ENCODE peak calls at places on chromosomes 13 and 19, in four cellular contexts. D is activated CD4-positive, alpha-beta T cell treated with anti-CD3 and anti-CD28 coated beads for 24 hours; E is H7; T is choroid plexus epithelial cell. J is an unnamed sample.

GRCh38 chr13:67299072-67299635 is 69.0 kb upstream of the PCDH9 start:
- DNase-seq in E (no peak), T (peak; percentile 89), D (no peak), J (peak; percentile 86)

GRCh38 chr13:26062853-26063444 is 11.1 kb upstream of the SHISA2 start:
- DNase-seq in T (peak; percentile 84), D (peak; percentile 28), E (peak; percentile 51), J (peak; percentile 43)

GRCh38 chr19:6730153-6730804 is 7.1 kb downstream of the GPR108 start:
- DNase-seq in D (peak; percentile 33), T (peak; percentile 48), E (peak; percentile 98), J (peak; percentile 70)

GRCh38 chr13:43905435-43906031 is 25.8 kb downstream of the LACC1 start:
- DNase-seq in D (peak; percentile 24), T (peak; percentile 86), E (peak; percentile 62), J (peak; percentile 60)

GRCh38 chr13:39302855-39303254 is 264.6 kb downstream of the NHLRC3 start:
- DNase-seq in E (no peak), D (no peak), T (no peak), J (no peak)

GRCh38 chr13:112510987-112511715 is 76.8 kb downstream of the TUBGCP3 start:
- DNase-seq in T (peak; percentile 1), E (no peak), D (no peak), J (no peak)

GRCh38 chr13:62320129-62320724 is 904.6 kb upstream of the PCDH20 start:
- DNase-seq in T (peak; percentile 82), E (peak; percentile 7), D (no peak), J (peak; percentile 65)

GRCh38 chr19:41206926-41207750 is 11.9 kb upstream of the AXL start:
- DNase-seq in T (no peak), E (no peak), D (no peak), J (no peak)

GRCh38 chr19:58328999-58329398 is 2.2 kb downstream of the ZSCAN22 start:
- DNase-seq in E (peak; percentile 84), D (no peak), T (no peak), J (no peak)

GRCh38 chr13:39073983-39074382 is 35.7 kb downstream of the NHLRC3 start:
- DNase-seq in D (no peak), T (no peak), E (no peak), J (no peak)

GRCh38 chr13:26476111-26476743 is 81.3 kb upstream of the WASF3 start:
- DNase-seq in D (no peak), E (peak; percentile 54), T (peak; percentile 66), J (peak; percentile 25)

GRCh38 chr13:66927562-66927961 is 302.6 kb downstream of the PCDH9 start:
- DNase-seq in E (no peak), D (no peak), T (no peak), J (no peak)

GRCh38 chr13:41835871-41836270 is 125.0 kb downstream of the VWA8 start:
- DNase-seq in D (no peak), T (peak; percentile 25), E (no peak), J (no peak)

GRCh38 chr19:10288662-10289166 is 1.0 kb upstream of the ICAM5 start:
- DNase-seq in E (peak; percentile 94), D (no peak), T (peak; percentile 80), J (peak; percentile 62)

GRCh38 chr13:31631071-31631470 is 108.3 kb upstream of the RXFP2 start:
- DNase-seq in T (no peak), D (no peak), E (no peak), J (no peak)

GRCh38 chr13:68275758-68276157 is 1045.6 kb upstream of the PCDH9 start:
- DNase-seq in T (no peak), D (no peak), E (no peak), J (no peak)

GRCh38 chr19:32691952-32692726 is 518 bp downstream of the NUDT19 start:
- DNase-seq in D (no peak), T (peak; percentile 82), E (peak; percentile 84), J (peak; percentile 71)

GRCh38 chr13:48563611-48564010 is 30.7 kb upstream of the RCBTB2 start:
- DNase-seq in T (no peak), E (no peak), D (no peak), J (no peak)

GRCh38 chr19:35346193-35347052 is 1.3 kb upstream of the FFAR1 start:
- DNase-seq in D (peak; percentile 43), E (peak; percentile 30), T (no peak), J (no peak)

GRCh38 chr13:93039131-93039530 is 187.5 kb upstream of the GPC6 start:
- DNase-seq in T (peak; percentile 17), E (no peak), D (no peak), J (peak; percentile 69)

GRCh38 chr19:50330365-50331078 is 1.3 kb upstream of the KCNC3 start:
- DNase-seq in E (peak; percentile 98), T (peak; percentile 14), D (peak; percentile 57), J (no peak)

GRCh38 chr13:74889321-74889720 is 592.6 kb downstream of the TBC1D4 start:
- DNase-seq in T (peak; percentile 61), D (no peak), E (no peak), J (peak; percentile 76)

GRCh38 chr19:49338691-49339363 is 3.6 kb downstream of the CD37 start:
- DNase-seq in T (peak; percentile 66), D (no peak), E (peak; percentile 99), J (peak; percentile 53)

GRCh38 chr13:62626771-62627170 is 1211.1 kb upstream of the PCDH20 start:
- DNase-seq in E (peak; percentile 45), T (peak; percentile 19), D (no peak), J (no peak)

GRCh38 chr19:30811397-30812098 is 439.4 kb downstream of the ZNF536 start:
- DNase-seq in T (no peak), D (no peak), E (no peak), J (no peak)

GRCh38 chr13:32902898-32903297 is 113.3 kb upstream of the KL start:
- DNase-seq in T (no peak), E (peak; percentile 27), D (no peak), J (peak; percentile 17)

GRCh38 chr13:47459512-47459911 is 541.6 kb downstream of the SUCLA2 start:
- DNase-seq in E (peak; percentile 31), T (peak; percentile 68), D (no peak), J (peak; percentile 25)

J was measured in amniotic epithelial cell.